ENCODE peak calls at places on chromosomes 6 and 20, in four cellular contexts. X, D, E and J are unnamed samples.
A peak's percentile ranks its signal among the peaks of the same experiment; 100 is the strongest.

GRCh38 chr6:31865205-31866118 is 2.8 kb upstream of the NEU1 start:
- DNase-seq in X (no peak), E (peak; percentile 100), D (no peak), J (no peak)

GRCh38 chr6:119077643-119078448 is 618 bp downstream of the FAM184A start:
- DNase-seq in D (peak; percentile 47), E (peak; percentile 32), X (peak; percentile 73), J (no peak)

GRCh38 chr6:150876598-150876997 is 11.1 kb downstream of the MTHFD1L start:
- DNase-seq in E (no peak), X (no peak), D (no peak), J (no peak)

GRCh38 chr6:83369692-83370091 is 61.2 kb downstream of the ME1 start:
- DNase-seq in E (no peak), X (no peak), D (no peak), J (no peak)

GRCh38 chr6:68859233-68859632 is 224.2 kb downstream of the ADGRB3 start:
- DNase-seq in X (no peak), D (no peak), E (no peak), J (no peak)

GRCh38 chr20:51412333-51412761 is 130.2 kb downstream of the NFATC2 start:
- DNase-seq in E (no peak), X (no peak), D (no peak), J (no peak)

GRCh38 chr6:80181352-80182081 is 75.0 kb downstream of the BCKDHB start:
- DNase-seq in X (no peak), D (no peak), E (no peak), J (no peak)

GRCh38 chr6:151075943-151076555 is 163.7 kb upstream of the AKAP12 start:
- DNase-seq in E (no peak), X (no peak), D (no peak), J (no peak)

GRCh38 chr6:25279748-25280616 is 808 bp downstream of the CARMIL1 start:
- DNase-seq in X (peak; percentile 78), E (peak; percentile 30), D (no peak), J (peak; percentile 44)

GRCh38 chr6:1286972-1287600 is 24.8 kb upstream of the FOXQ1 start:
- DNase-seq in X (no peak), D (no peak), E (no peak), J (peak; percentile 29)

GRCh38 chr6:52509281-52510212 is 67.3 kb downstream of the TRAM2 start:
- DNase-seq in D (no peak), X (no peak), E (no peak), J (no peak)

GRCh38 chr6:32132110-32132509 is 2.0 kb upstream of the FKBPL start:
- DNase-seq in X (no peak), D (no peak), E (no peak), J (no peak)

GRCh38 chr20:3767434-3768341 is at the start of gene ADISSP:
- DNase-seq in D (peak; percentile 97), X (peak; percentile 99), E (peak; percentile 99), J (peak; percentile 99)

GRCh38 chr6:84222426-84222825 is 5.0 kb downstream of the CEP162 start:
- DNase-seq in E (no peak), D (no peak), X (no peak), J (no peak)

GRCh38 chr6:70375882-70376281 is 37.4 kb upstream of the FAM135A start:
- DNase-seq in D (peak; percentile 26), E (peak; percentile 12), X (no peak), J (no peak)

GRCh38 chr6:83042671-83043070 is 23.0 kb downstream of the UBE3D start:
- DNase-seq in X (no peak), D (no peak), E (no peak), J (no peak)

GRCh38 chr6:121442591-121442990 is 7.1 kb downstream of the GJA1 start:
- DNase-seq in D (no peak), E (no peak), X (no peak), J (no peak)

GRCh38 chr6:104936766-104937535 is 20.0 kb upstream of the LIN28B start:
- DNase-seq in D (no peak), X (no peak), E (no peak), J (no peak)

GRCh38 chr6:104943781-104944180 is 13.1 kb upstream of the LIN28B start:
- DNase-seq in D (peak; percentile 31), X (no peak), E (no peak), J (no peak)

GRCh38 chr6:104941694-104942177 is 15.2 kb upstream of the LIN28B start:
- DNase-seq in X (no peak), E (no peak), D (no peak), J (no peak)

GRCh38 chr6:104940881-104941693 is 15.8 kb upstream of the LIN28B start:
- DNase-seq in D (peak; percentile 77), X (peak; percentile 79), E (peak; percentile 43), J (no peak)

GRCh38 chr6:104940238-104940880 is 16.5 kb upstream of the LIN28B start:
- DNase-seq in X (peak; percentile 86), E (peak; percentile 54), D (no peak), J (no peak)
- TF ChIP-seq NR3C1 in X (no peak), E (no peak), D (no peak), J (no peak)

GRCh38 chr6:36337814-36338213 is 1.1 kb upstream of the BNIP5 start:
- DNase-seq in D (no peak), E (no peak), X (no peak), J (no peak)

GRCh38 chr6:36340671-36341454 is 4.2 kb upstream of the BNIP5 start:
- DNase-seq in D (peak; percentile 86), E (peak; percentile 44), X (peak; percentile 83), J (peak; percentile 68)

GRCh38 chr6:36340341-36340670 is 3.6 kb upstream of the BNIP5 start:
- DNase-seq in E (no peak), X (no peak), D (no peak), J (no peak)

GRCh38 chr6:36336779-36337194 is at the start of gene BNIP5:
- DNase-seq in E (no peak), D (no peak), X (no peak), J (no peak)

DNA sequence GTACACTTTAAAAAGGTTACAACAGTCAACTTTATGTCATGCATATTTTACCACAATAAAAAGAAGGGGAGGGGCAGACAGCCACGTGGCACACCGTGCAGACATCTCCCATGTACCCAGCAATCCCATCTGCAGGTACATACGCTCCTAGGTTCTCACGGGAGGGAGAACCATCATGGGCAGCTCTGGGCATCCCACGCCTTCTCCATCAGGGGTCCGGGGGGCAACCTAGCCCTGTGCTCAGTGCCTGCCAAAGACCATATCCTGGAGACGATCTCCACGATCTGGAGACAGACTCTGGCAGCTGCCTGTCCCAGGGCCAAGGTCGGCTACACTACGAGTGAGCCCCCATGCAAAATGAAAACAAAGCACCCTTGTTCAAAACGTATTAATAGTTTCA is 2.5 kb upstream of the BNIP5 start:
- DNase-seq in D (no peak), X (no peak), E (no peak), J (no peak)
- TF ChIP-seq NR3C1 in D (no peak), X (no peak), E (no peak), J (no peak)

GRCh38 chr20:56925696-56926101 is 296.6 kb downstream of the TFAP2C start:
- DNase-seq in E (no peak), D (no peak), X (peak; percentile 18), J (no peak)
- TF ChIP-seq NR3C1 in E (no peak), D (no peak), X (no peak), J (no peak)

GRCh38 chr6:71721642-71722041 is 164.7 kb upstream of the RIMS1 start:
- DNase-seq in E (no peak), D (no peak), X (no peak), J (no peak)
- TF ChIP-seq NR3C1 in E (no peak), D (no peak), X (no peak), J (no peak)

GRCh38 chr6:56292505-56293181 is 45.3 kb upstream of the COL21A1 start:
- DNase-seq in D (no peak), E (peak; percentile 62), X (peak; percentile 25), J (peak; percentile 67)
- TF ChIP-seq NR3C1 in D (no peak), E (no peak), X (no peak), J (no peak)

DNA sequence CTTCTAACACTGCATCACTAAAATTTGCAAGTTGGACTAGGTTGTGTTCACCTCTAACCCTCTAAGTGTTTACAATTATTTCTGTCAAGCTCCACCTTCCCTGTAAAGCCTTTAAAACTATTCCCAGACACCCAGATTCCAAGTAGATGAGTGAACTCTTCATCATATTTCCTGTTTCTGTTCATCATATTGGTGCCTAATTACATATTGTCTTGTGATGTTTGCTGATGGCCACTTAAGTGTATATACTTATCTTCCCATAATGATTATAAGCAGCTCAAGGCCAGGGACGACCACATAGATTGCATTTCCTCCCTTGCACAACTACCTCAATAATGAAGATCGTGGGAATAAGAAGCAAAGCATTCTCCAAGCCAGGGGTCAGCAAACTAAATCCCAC is 16.8 kb downstream of the TNFRSF21 start:
- DNase-seq in X (no peak), D (no peak), E (peak; percentile 24), J (no peak)
- TF ChIP-seq NR3C1 in X (no peak), D (no peak), E (no peak), J (no peak)

GRCh38 chr20:46169245-46170171 is 51.4 kb downstream of the CD40 start:
- DNase-seq in D (no peak), E (no peak), X (no peak), J (no peak)
- TF ChIP-seq NR3C1 in D (no peak), E (no peak), X (no peak), J (no peak)

DNA sequence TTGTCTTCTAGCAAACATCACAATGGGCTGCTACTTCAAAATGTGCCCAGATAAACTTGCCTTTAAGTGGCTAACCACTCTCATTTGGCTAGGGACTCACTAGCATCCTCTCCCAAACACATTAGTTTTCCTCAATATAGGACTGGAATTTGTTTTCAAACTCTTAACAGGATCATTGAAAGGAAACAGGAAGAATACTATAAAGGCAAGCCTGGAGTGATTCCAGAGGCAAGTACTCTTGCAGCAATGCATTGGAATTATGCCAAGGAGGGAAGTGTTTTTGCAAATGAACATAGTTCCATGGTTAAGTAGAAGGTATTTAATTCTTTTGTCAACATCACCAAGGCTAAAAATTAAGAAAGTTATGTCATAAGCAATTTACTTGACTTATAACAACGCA is 12.2 kb downstream of the EPHA7 start:
- DNase-seq in X (no peak), D (no peak), E (no peak), J (no peak)
- TF ChIP-seq NR3C1 in X (no peak), D (no peak), E (no peak), J (no peak)

GRCh38 chr6:74117113-74117512 is 421.1 kb downstream of the CD109 start:
- DNase-seq in X (no peak), E (no peak), D (no peak), J (no peak)
- TF ChIP-seq NR3C1 in X (no peak), E (no peak), D (no peak), J (no peak)